ENCODE peak calls at places on chromosomes 13 and 19, in four cellular contexts. One of them, this sample, is unnamed.
A peak's percentile ranks its signal among the peaks of the same experiment; 100 is the strongest.

GRCh38 chr13:85828094-85828684 is 29.0 kb upstream of the SLITRK6 start:
- DNase-seq in T-helper 17 cell: no peak
- DNase-seq in renal cortical epithelial cell: peak; percentile 8
- DNase-seq in GM12865: peak; percentile 8
- DNase-seq in this sample: peak; percentile 62

GRCh38 chr13:93872948-93873347 is 606.5 kb downstream of the DCT start:
- DNase-seq in T-helper 17 cell: no peak
- DNase-seq in renal cortical epithelial cell: no peak
- DNase-seq in GM12865: no peak
- DNase-seq in this sample: no peak

GRCh38 chr13:21511841-21512240 is 52.7 kb upstream of the ZDHHC20 start:
- DNase-seq in GM12865: no peak
- DNase-seq in T-helper 17 cell: no peak
- DNase-seq in renal cortical epithelial cell: no peak
- DNase-seq in this sample: no peak

GRCh38 chr13:41588899-41589298 is 131.5 kb downstream of the RGCC start:
- DNase-seq in renal cortical epithelial cell: peak; percentile 95
- DNase-seq in GM12865: no peak
- DNase-seq in T-helper 17 cell: no peak
- DNase-seq in this sample: peak; percentile 75

GRCh38 chr13:72886272-72887062 is 104.5 kb downstream of the PIBF1 start:
- DNase-seq in T-helper 17 cell: no peak
- DNase-seq in renal cortical epithelial cell: no peak
- DNase-seq in GM12865: no peak
- DNase-seq in this sample: no peak

GRCh38 chr13:111184685-111185401 is 69.7 kb downstream of the ARHGEF7 start:
- DNase-seq in GM12865: peak; percentile 96
- DNase-seq in renal cortical epithelial cell: no peak
- DNase-seq in T-helper 17 cell: peak; percentile 18
- DNase-seq in this sample: no peak

GRCh38 chr19:10979950-10980349 is 19.1 kb downstream of the SMARCA4 start:
- DNase-seq in GM12865: peak; percentile 33
- DNase-seq in T-helper 17 cell: no peak
- DNase-seq in renal cortical epithelial cell: no peak
- DNase-seq in this sample: no peak

GRCh38 chr13:89923731-89924130 is 1423.8 kb upstream of the MIR17HG start:
- DNase-seq in GM12865: no peak
- DNase-seq in T-helper 17 cell: no peak
- DNase-seq in renal cortical epithelial cell: peak; percentile 57
- DNase-seq in this sample: no peak

GRCh38 chr19:17052439-17052838 is 22.8 kb downstream of the HAUS8 start:
- DNase-seq in renal cortical epithelial cell: peak; percentile 23
- DNase-seq in GM12865: peak; percentile 46
- DNase-seq in T-helper 17 cell: no peak
- DNase-seq in this sample: peak; percentile 38

GRCh38 chr13:49457221-49457620 is 13.1 kb downstream of the SETDB2 start:
- DNase-seq in renal cortical epithelial cell: no peak
- DNase-seq in T-helper 17 cell: no peak
- DNase-seq in GM12865: no peak
- DNase-seq in this sample: no peak

GRCh38 chr19:46944918-46945628 is 74.6 kb upstream of the NPAS1 start:
- DNase-seq in GM12865: no peak
- DNase-seq in T-helper 17 cell: no peak
- DNase-seq in renal cortical epithelial cell: peak; percentile 67
- DNase-seq in this sample: no peak

GRCh38 chr13:33025220-33025744 is 9.1 kb downstream of the KL start:
- DNase-seq in T-helper 17 cell: no peak
- DNase-seq in GM12865: no peak
- DNase-seq in renal cortical epithelial cell: no peak
- DNase-seq in this sample: no peak

This sample was measured in OCI-M1.